ENCODE peak calls at places on chromosome 20, in eight cellular contexts. U, M, B, L, N, Y, A and C are unnamed samples.
A peak's percentile ranks its signal among the peaks of the same experiment; 100 is the strongest.

GRCh38 chr20:56788671-56789610 is 159.8 kb downstream of the TFAP2C start:
- DNase-seq in U (peak; percentile 53), M (no peak), B (no peak), L (no peak), N (peak; percentile 74), Y (no peak), A (no peak), C (no peak)

GRCh38 chr20:57735831-57736737 is 26.3 kb upstream of the PMEPA1 start:
- DNase-seq in U (no peak), M (no peak), B (no peak), L (no peak), N (no peak), Y (no peak), A (no peak), C (no peak)

GRCh38 chr20:32551693-32552092 is 33.4 kb downstream of the NOL4L start:
- DNase-seq in U (no peak), M (no peak), B (no peak), L (no peak), N (no peak), Y (no peak), A (no peak), C (no peak)

GRCh38 chr20:41226426-41226825 is 89.1 kb downstream of the PLCG1 start:
- DNase-seq in U (no peak), M (no peak), B (no peak), L (no peak), N (no peak), Y (no peak), A (no peak), C (no peak)

GRCh38 chr20:58017237-58017969 is 211.1 kb downstream of the ANKRD60 start:
- DNase-seq in U (peak; percentile 37), M (no peak), B (peak; percentile 58), L (no peak), N (peak; percentile 74), Y (no peak), A (no peak), C (peak; percentile 16)

GRCh38 chr20:21360686-21361085 is 36.6 kb downstream of the NKX2-4 start:
- DNase-seq in U (peak; percentile 38), M (no peak), B (no peak), L (no peak), N (no peak), Y (peak; percentile 25), A (no peak), C (no peak)

GRCh38 chr20:10596726-10597125 is 77.1 kb downstream of the JAG1 start:
- DNase-seq in U (peak; percentile 88), M (no peak), B (no peak), L (no peak), N (peak; percentile 75), Y (peak; percentile 55), A (no peak), C (no peak)

GRCh38 chr20:56347628-56348305 is 11.0 kb upstream of the FAM210B start:
- DNase-seq in U (no peak), M (no peak), B (no peak), L (no peak), N (no peak), Y (no peak), A (no peak), C (no peak)

GRCh38 chr20:44552950-44553908 is 29.1 kb upstream of the PKIG start:
- DNase-seq in U (peak; percentile 71), M (peak; percentile 84), B (no peak), L (peak; percentile 77), N (peak; percentile 78), Y (peak; percentile 92), A (no peak), C (no peak)

GRCh38 chr20:10971096-10971495 is 297.3 kb upstream of the JAG1 start:
- DNase-seq in U (no peak), M (no peak), B (no peak), L (no peak), N (no peak), Y (peak; percentile 21), A (no peak), C (no peak)

GRCh38 chr20:20835897-20836296 is 123.5 kb upstream of the RALGAPA2 start:
- DNase-seq in U (no peak), M (no peak), B (no peak), L (no peak), N (no peak), Y (no peak), A (no peak), C (no peak)

GRCh38 chr20:4026093-4026601 is 10.8 kb upstream of the RNF24 start:
- DNase-seq in U (peak; percentile 79), M (peak; percentile 78), B (no peak), L (peak; percentile 52), N (peak; percentile 87), Y (peak; percentile 61), A (no peak), C (no peak)

GRCh38 chr20:45768479-45768878 is 23.2 kb downstream of the WFDC3 start:
- DNase-seq in U (no peak), M (no peak), B (no peak), L (no peak), N (no peak), Y (no peak), A (no peak), C (no peak)

GRCh38 chr20:17226410-17227198 is at the start of gene PCSK2:
- DNase-seq in U (no peak), M (no peak), B (no peak), L (no peak), N (peak; percentile 51), Y (no peak), A (no peak), C (peak; percentile 72)

GRCh38 chr20:45783656-45784294 is 7.9 kb downstream of the WFDC3 start:
- DNase-seq in U (peak; percentile 36), M (no peak), B (no peak), L (no peak), N (no peak), Y (no peak), A (no peak), C (no peak)

GRCh38 chr20:4299773-4300172 is 284.4 kb upstream of the RNF24 start:
- DNase-seq in U (no peak), M (peak; percentile 29), B (no peak), L (peak; percentile 18), N (peak; percentile 79), Y (no peak), A (no peak), C (no peak)

GRCh38 chr20:32406701-32407100 is 48.6 kb downstream of the ASXL1 start:
- DNase-seq in U (no peak), M (no peak), B (no peak), L (no peak), N (no peak), Y (no peak), A (no peak), C (no peak)

GRCh38 chr20:2871111-2871465 is 2.2 kb upstream of the PTPRA start:
- DNase-seq in U (no peak), M (peak; percentile 42), B (no peak), L (no peak), N (peak; percentile 32), Y (peak; percentile 25), A (no peak), C (no peak)

GRCh38 chr20:2873747-2874041 is 413 bp downstream of the PTPRA start:
- DNase-seq in U (peak; percentile 38), M (no peak), B (no peak), L (no peak), N (no peak), Y (peak; percentile 47), A (peak; percentile 73), C (peak; percentile 61)

GRCh38 chr20:2873010-2873746 is at the start of gene PTPRA:
- DNase-seq in U (peak; percentile 89), M (peak; percentile 67), B (no peak), L (peak; percentile 28), N (peak; percentile 87), Y (peak; percentile 91), A (peak; percentile 97), C (peak; percentile 86)

GRCh38 chr20:2871555-2872303 is 1.6 kb upstream of the PTPRA start:
- DNase-seq in U (no peak), M (no peak), B (no peak), L (no peak), N (no peak), Y (no peak), A (no peak), C (no peak)

GRCh38 chr20:2872304-2873009 is 824 bp upstream of the PTPRA start:
- DNase-seq in U (peak; percentile 54), M (no peak), B (no peak), L (no peak), N (peak; percentile 40), Y (peak; percentile 64), A (peak; percentile 71), C (peak; percentile 45)
- TF ChIP-seq CTCF in U (no peak), M (peak; percentile 48), B (peak; percentile 77), L (peak; percentile 52), N (peak; percentile 27), Y (peak; percentile 47), A (peak; percentile 68), C (peak; percentile 36)

GRCh38 chr20:49657118-49657901 is 56.4 kb downstream of the B4GALT5 start:
- DNase-seq in U (no peak), M (no peak), B (no peak), L (peak; percentile 7), N (peak; percentile 93), Y (no peak), A (no peak), C (no peak)
- TF ChIP-seq CTCF in U (no peak), M (no peak), B (no peak), L (no peak), N (no peak), Y (no peak), A (no peak), C (no peak)

GRCh38 chr20:35497780-35498189 is 31.7 kb downstream of the C20orf173 start:
- DNase-seq in U (no peak), M (no peak), B (no peak), L (no peak), N (no peak), Y (no peak), A (no peak), C (no peak)
- TF ChIP-seq CTCF in U (no peak), M (no peak), B (no peak), L (no peak), N (no peak), Y (no peak), A (no peak), C (no peak)

GRCh38 chr20:39424923-39425678 is 463.0 kb downstream of the DHX35 start:
- DNase-seq in U (no peak), M (no peak), B (no peak), L (no peak), N (no peak), Y (no peak), A (no peak), C (no peak)

GRCh38 chr20:39433461-39433860 is 471.3 kb downstream of the DHX35 start:
- DNase-seq in U (no peak), M (no peak), B (no peak), L (no peak), N (no peak), Y (no peak), A (no peak), C (no peak)

GRCh38 chr20:39429716-39430115 is 467.6 kb downstream of the DHX35 start:
- DNase-seq in U (peak; percentile 8), M (no peak), B (no peak), L (no peak), N (no peak), Y (no peak), A (no peak), C (no peak)
- TF ChIP-seq CTCF in U (peak; percentile 27), M (no peak), B (peak; percentile 34), L (no peak), N (peak; percentile 9), Y (no peak), A (no peak), C (peak; percentile 52)

DNA sequence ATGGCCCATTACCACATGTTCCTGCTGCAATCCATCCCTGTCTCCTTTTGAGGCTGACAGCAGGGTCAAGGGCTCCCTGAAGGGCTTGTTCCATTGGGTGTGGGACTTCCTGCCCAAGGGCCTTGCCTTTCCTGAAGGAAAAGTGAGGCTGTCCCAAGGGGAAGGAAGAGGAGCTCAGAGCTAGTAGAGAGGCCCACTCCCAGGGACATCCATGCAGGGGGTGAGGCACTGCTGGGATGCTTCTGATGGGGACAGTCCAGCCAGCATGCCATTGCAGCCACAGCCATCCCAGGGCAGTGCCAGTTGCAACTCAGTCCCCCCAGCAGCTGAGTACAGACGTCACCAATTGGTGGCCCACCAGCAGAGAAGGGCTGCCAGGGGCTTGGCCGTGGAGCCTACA is 138.5 kb upstream of the FOXA2 start:
- DNase-seq in U (no peak), M (no peak), B (no peak), L (no peak), N (no peak), Y (no peak), A (no peak), C (no peak)
- TF ChIP-seq CTCF in U (no peak), M (no peak), B (no peak), L (no peak), N (no peak), Y (no peak), A (no peak), C (no peak)